ENCODE peak calls at places on chromosome 1, in nine cellular contexts. K is DMS53; J is non-pigmented ciliary epithelial cell; W is activated CD4-positive, alpha-beta T cell treated with anti-CD3 and anti-CD28 coated beads, Interleukin-2, amount 50 U/mL, for 4 hours; V is hypothalamus; F is activated CD8-positive, alpha-beta memory T cell treated with anti-CD3 and anti-CD28 coated beads, Interleukin-2, amount 50 U/mL, for 4 hours; Y is fibroblast of mammary gland; Q is stimulated activated naive CD8-positive, alpha-beta T cell treated with anti-CD3 and anti-CD28 coated beads, Interleukin-15, Interleukin-2, amounts not matched to agents 100 U/mL and 50 U/mL, for 24 hours; P is stimulated activated CD8-positive, alpha-beta memory T cell treated with anti-CD3 and anti-CD28 coated beads, Interleukin-2, amount 100 ng/mL, for 1 hour. H is an unnamed sample.

GRCh38 chr1:112232848-112233247 is 163.2 kb upstream of the CTTNBP2NL start:
- DNase-seq in Y (no peak), P (no peak), V (no peak), Q (no peak), J (no peak), W (no peak), F (no peak), K (no peak), H (no peak)

GRCh38 chr1:170030212-170030611 is 44.3 kb downstream of the KIFAP3 start:
- DNase-seq in P (no peak), K (no peak), V (no peak), Y (no peak), F (no peak), J (no peak), W (no peak), Q (no peak), H (no peak)

GRCh38 chr1:23395162-23395724 is 25.6 kb upstream of the ZNF436 start:
- DNase-seq in V (no peak), W (no peak), K (no peak), J (no peak), Q (no peak), Y (no peak), P (no peak), F (no peak), H (no peak)

GRCh38 chr1:18866314-18866713 is 6.9 kb upstream of the TAS1R2 start:
- DNase-seq in P (no peak), K (no peak), Q (no peak), W (no peak), Y (no peak), V (no peak), F (no peak), J (no peak), H (no peak)

GRCh38 chr1:239574112-239574511 is 187.7 kb downstream of the CHRM3 start:
- DNase-seq in J (no peak), Y (no peak), K (no peak), W (no peak), Q (no peak), V (no peak), P (no peak), F (no peak), H (no peak)

GRCh38 chr1:22819391-22819790 is 108.8 kb downstream of the EPHB2 start:
- DNase-seq in Y (no peak), Q (no peak), J (no peak), W (no peak), K (no peak), F (no peak), V (no peak), P (no peak), H (no peak)

GRCh38 chr1:66834926-66835325 is 33.9 kb upstream of the INSL5 start:
- DNase-seq in F (no peak), J (no peak), Y (peak), W (no peak), Q (no peak), K (no peak), P (no peak), V (no peak), H (no peak)

GRCh38 chr1:30569384-30569783 is 154.0 kb downstream of the MATN1 start:
- DNase-seq in J (no peak), P (no peak), Y (no peak), V (no peak), W (no peak), Q (no peak), K (no peak), F (no peak), H (no peak)

GRCh38 chr1:226655251-226656163 is 83.6 kb downstream of the ITPKB start:
- DNase-seq in V (no peak), J (no peak), Q (no peak), F (no peak), K (peak), W (no peak), P (no peak), Y (no peak), H (no peak)

GRCh38 chr1:46735708-46736324 is 16.9 kb upstream of the EFCAB14 start:
- DNase-seq in Q (no peak), V (no peak), F (no peak), J (peak), W (no peak), Y (peak), K (peak), P (no peak), H (no peak)

GRCh38 chr1:178609015-178609414 is 96.1 kb downstream of the TEX35 start:
- DNase-seq in V (no peak), J (peak), Y (peak), K (no peak), Q (no peak), W (no peak), F (no peak), P (no peak), H (no peak)

GRCh38 chr1:156797212-156797871 is 19.3 kb downstream of the SH2D2A start:
- DNase-seq in V (peak), W (peak), P (peak), Y (peak), Q (peak), F (peak), J (no peak), K (peak), H (peak)

GRCh38 chr1:20992327-20993056 is 184.2 kb downstream of the EIF4G3 start:
- DNase-seq in J (no peak), P (no peak), F (no peak), K (no peak), V (no peak), W (no peak), Y (peak), Q (no peak), H (no peak)

GRCh38 chr1:229645296-229646050 is 19.4 kb downstream of the URB2 start:
- DNase-seq in Y (no peak), W (no peak), V (no peak), Q (no peak), P (no peak), K (no peak), F (no peak), J (no peak), H (no peak)

GRCh38 chr1:170675825-170676224 is 11.9 kb downstream of the PRRX1 start:
- DNase-seq in J (no peak), K (no peak), Y (no peak), P (no peak), W (no peak), Q (no peak), V (no peak), F (no peak), H (no peak)

GRCh38 chr1:55065649-55066048 is 26.3 kb downstream of the PCSK9 start:
- DNase-seq in P (no peak), V (no peak), K (no peak), Q (no peak), F (no peak), Y (no peak), W (no peak), J (no peak), H (no peak)

GRCh38 chr1:53781654-53782053 is 42.7 kb upstream of the GLIS1 start:
- DNase-seq in F (no peak), V (no peak), J (no peak), P (no peak), Y (peak), K (no peak), Q (no peak), W (no peak), H (no peak)

GRCh38 chr1:111538343-111539035 is 35.1 kb upstream of the ADORA3 start:
- DNase-seq in Q (peak), V (no peak), F (no peak), J (peak), P (no peak), W (no peak), K (no peak), Y (peak), H (no peak)

GRCh38 chr1:1213919-1214599 is at the start of gene TNFRSF4:
- DNase-seq in J (no peak), P (no peak), V (no peak), W (peak), Q (peak), Y (no peak), K (no peak), F (no peak), H (no peak)

GRCh38 chr1:225543350-225543749 is 109.6 kb downstream of the ENAH start:
- DNase-seq in K (no peak), Y (no peak), F (no peak), W (no peak), Q (no peak), J (no peak), P (no peak), V (no peak), H (no peak)

GRCh38 chr1:150970818-150971582 is 3.6 kb downstream of the CERS2 start:
- DNase-seq in W (no peak), P (no peak), Y (peak), K (no peak), Q (no peak), V (no peak), F (no peak), J (no peak), H (peak)

GRCh38 chr1:155976062-155976912 is 2.1 kb downstream of the ARHGEF2 start:
- DNase-seq in V (no peak), F (peak), J (no peak), W (peak), Q (peak), Y (peak), P (peak), K (no peak), H (no peak)

GRCh38 chr1:217892750-217893149 is 261.6 kb downstream of the SPATA17 start:
- DNase-seq in Y (peak), J (no peak), F (no peak), W (no peak), P (no peak), Q (no peak), K (no peak), V (no peak), H (no peak)

GRCh38 chr1:112304612-112305011 is 91.4 kb upstream of the CTTNBP2NL start:
- DNase-seq in Q (no peak), F (no peak), J (no peak), W (no peak), K (no peak), V (no peak), Y (no peak), P (no peak), H (no peak)

GRCh38 chr1:228168563-228169270 is 3.1 kb downstream of the IBA57 start:
- DNase-seq in F (no peak), K (no peak), W (no peak), P (no peak), Q (no peak), J (no peak), Y (no peak), V (no peak), H (no peak)

GRCh38 chr1:220426989-220427388 is 100.9 kb upstream of the MARK1 start:
- DNase-seq in J (no peak), W (no peak), F (no peak), P (no peak), K (no peak), Q (no peak), V (no peak), Y (peak), H (no peak)

GRCh38 chr1:53693773-53694717 is 44.9 kb downstream of the GLIS1 start:
- DNase-seq in W (no peak), Q (no peak), K (peak), P (no peak), F (no peak), J (no peak), V (no peak), Y (peak), H (no peak)

GRCh38 chr1:30724175-30724574 is 790 bp upstream of the MATN1 start:
- DNase-seq in Q (no peak), K (peak), J (no peak), W (no peak), Y (no peak), F (no peak), V (no peak), P (no peak), H (no peak)

GRCh38 chr1:205017036-205017435 is 26.0 kb upstream of the CNTN2 start:
- DNase-seq in F (no peak), Y (no peak), P (no peak), Q (no peak), W (no peak), K (no peak), V (no peak), J (no peak), H (no peak)

GRCh38 chr1:248872752-248873408 is 14.0 kb upstream of the ZNF692 start:
- DNase-seq in J (no peak), F (no peak), Y (peak), W (peak), Q (peak), V (no peak), P (no peak), K (peak), H (peak)

H was measured in Peyer's patch.